ENCODE peak calls at places on chromosomes 2 and 18, in four cellular contexts. U, X, E and H are unnamed samples.
A peak's percentile ranks its signal among the peaks of the same experiment; 100 is the strongest.

GRCh38 chr2:237025090-237025865 is 60.4 kb upstream of the COPS8 start:
- DNase-seq in U (no peak), X (peak; percentile 42), E (no peak), H (no peak)

GRCh38 chr2:143058795-143059194 is 70.4 kb upstream of the ARHGAP15 start:
- DNase-seq in U (no peak), X (no peak), E (no peak), H (no peak)

GRCh38 chr18:33802955-33803354 is 224.9 kb downstream of the ASXL3 start:
- DNase-seq in U (no peak), X (no peak), E (peak; percentile 4), H (no peak)

GRCh38 chr18:79524181-79525078 is 128.7 kb downstream of the NFATC1 start:
- DNase-seq in U (peak; percentile 72), X (no peak), E (peak; percentile 8), H (peak; percentile 67)

GRCh38 chr2:7707723-7708122 is 790.5 kb downstream of the RNF144A start:
- DNase-seq in U (no peak), X (no peak), E (no peak), H (no peak)

GRCh38 chr18:44715245-44715644 is 34.6 kb downstream of the SETBP1 start:
- DNase-seq in U (no peak), X (peak; percentile 94), E (no peak), H (no peak)

GRCh38 chr2:48874282-48874681 is 118.8 kb upstream of the LHCGR start:
- DNase-seq in U (no peak), X (no peak), E (no peak), H (no peak)

GRCh38 chr2:211931314-211931713 is 607.3 kb downstream of the ERBB4 start:
- DNase-seq in U (no peak), X (no peak), E (no peak), H (no peak)

GRCh38 chr2:237662671-237663093 is 35.3 kb downstream of the LRRFIP1 start:
- DNase-seq in U (no peak), X (peak; percentile 90), E (peak; percentile 33), H (no peak)

GRCh38 chr2:52431352-52431760 is 1336.2 kb upstream of the CHAC2 start:
- DNase-seq in U (no peak), X (no peak), E (no peak), H (no peak)

GRCh38 chr2:54394392-54394791 is 61.7 kb upstream of the SPTBN1 start:
- DNase-seq in U (no peak), X (no peak), E (peak; percentile 51), H (no peak)

GRCh38 chr2:151102196-151102692 is 159.4 kb downstream of the RBM43 start:
- DNase-seq in U (no peak), X (no peak), E (no peak), H (no peak)

GRCh38 chr2:170991398-170992185 is 62.5 kb downstream of the GORASP2 start:
- DNase-seq in U (no peak), X (no peak), E (no peak), H (no peak)
- TF ChIP-seq CTCF in U (no peak), X (no peak), E (no peak), H (no peak)

DNA sequence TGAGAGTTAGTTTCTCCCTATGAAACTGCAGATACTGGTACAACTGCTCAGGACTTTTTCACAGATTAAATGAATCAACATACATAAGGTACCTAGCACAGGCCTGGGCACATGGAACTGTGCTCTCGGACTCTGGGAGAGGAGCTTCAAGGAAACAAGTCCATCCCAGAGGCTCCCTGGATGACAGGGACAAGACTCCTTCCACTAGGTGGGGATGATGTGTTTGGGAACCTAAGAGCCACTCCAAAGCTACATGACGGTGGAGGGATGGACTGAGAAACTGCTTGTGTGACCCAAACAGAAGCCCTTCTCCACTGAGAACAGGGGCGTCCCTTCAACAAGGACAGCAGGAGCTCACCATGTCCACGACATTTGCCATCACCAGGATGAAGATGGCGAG is 37.1 kb downstream of the CENPO start:
- DNase-seq in U (no peak), X (no peak), E (no peak), H (no peak)
- TF ChIP-seq CTCF in U (no peak), X (no peak), E (no peak), H (no peak)

GRCh38 chr2:145919507-145919906 is 1399.6 kb upstream of the ZEB2 start:
- DNase-seq in U (no peak), X (no peak), E (no peak), H (no peak)
- TF ChIP-seq CTCF in U (no peak), X (peak; percentile 22), E (no peak), H (no peak)

DNA sequence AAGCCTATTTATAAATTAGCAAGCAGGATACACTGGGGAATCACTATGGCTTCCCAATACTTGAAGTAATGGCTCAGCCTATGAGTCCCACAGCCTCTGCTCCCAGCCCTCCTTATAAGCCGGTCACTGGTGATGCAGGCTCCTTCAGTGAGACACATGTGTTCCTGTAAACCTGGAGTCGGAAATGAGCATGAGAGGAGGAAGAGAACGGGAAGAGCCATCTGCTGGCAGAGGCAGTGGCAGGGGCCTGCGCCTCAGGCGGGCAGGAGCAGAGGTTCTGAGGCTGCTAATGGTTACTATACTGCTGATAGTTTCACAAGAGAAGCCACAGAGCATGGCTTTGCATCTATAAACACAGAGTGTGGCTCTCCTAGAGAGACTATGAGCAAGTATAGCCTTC is 63.5 kb downstream of the FBXO15 start:
- DNase-seq in U (no peak), X (no peak), E (no peak), H (no peak)
- TF ChIP-seq CTCF in U (no peak), X (no peak), E (no peak), H (no peak)